ENCODE peak calls at places on chromosomes 13 and 19, in nine cellular contexts. N is left ventricle myocardium inferior, E is Caco-2, S is astrocyte of the spinal cord, B is esophagus muscularis mucosa, D is pancreas, Q is glutamatergic neuron, R is heart right ventricle, W is mucosa of descending colon. T is an unnamed sample.

GRCh38 chr13:76620036-76620435 is 266.2 kb downstream of the KCTD12 start:
- DNase-seq in N (no peak), E (no peak), S (peak), B (no peak), D (no peak), Q (no peak), R (no peak), W (no peak), T (no peak)

GRCh38 chr19:13986348-13986904 is 19.7 kb downstream of the RFX1 start:
- DNase-seq in N (peak), E (no peak), S (peak), B (peak), D (peak), Q (peak), R (peak), W (peak), T (peak)

GRCh38 chr19:12202250-12202649 is 39.4 kb downstream of the ZNF136 start:
- DNase-seq in N (peak), E (peak), S (no peak), B (no peak), D (peak), Q (peak), R (peak), W (peak), T (peak)

GRCh38 chr13:47408546-47409319 is 511.9 kb upstream of the HTR2A start:
- DNase-seq in N (no peak), E (no peak), S (no peak), B (no peak), D (no peak), Q (no peak), R (no peak), W (no peak), T (no peak)

GRCh38 chr19:10780368-10780767 is 55.6 kb downstream of the TMED1 start:
- DNase-seq in N (no peak), E (no peak), S (peak), B (no peak), D (no peak), Q (no peak), R (no peak), W (no peak), T (no peak)

GRCh38 chr13:91722267-91722884 is 324.0 kb downstream of the GPC5 start:
- DNase-seq in N (no peak), E (peak), S (peak), B (no peak), D (no peak), Q (no peak), R (no peak), W (no peak), T (no peak)

GRCh38 chr13:38872693-38873092 is 117.9 kb downstream of the STOML3 start:
- DNase-seq in N (no peak), E (peak), S (peak), B (no peak), D (peak), Q (peak), R (peak), W (no peak), T (peak)

GRCh38 chr19:31296741-31297390 is 52.4 kb downstream of the TSHZ3 start:
- DNase-seq in N (no peak), E (no peak), S (no peak), B (no peak), D (no peak), Q (peak), R (no peak), W (no peak), T (no peak)

GRCh38 chr19:32599736-32600157 is 18.8 kb downstream of the PDCD5 start:
- DNase-seq in N (no peak), E (peak), S (peak), B (no peak), D (no peak), Q (no peak), R (no peak), W (no peak), T (no peak)

GRCh38 chr13:51764184-51765141 is 39.5 kb downstream of the DHRS12 start:
- DNase-seq in N (peak), E (no peak), S (peak), B (peak), D (peak), Q (peak), R (peak), W (peak), T (no peak)

GRCh38 chr13:39596685-39597084 is 6.3 kb downstream of the LHFPL6 start:
- DNase-seq in N (no peak), E (no peak), S (no peak), B (no peak), D (no peak), Q (no peak), R (no peak), W (no peak), T (no peak)

GRCh38 chr13:103062079-103062478 is 4.1 kb downstream of the SLC10A2 start:
- DNase-seq in N (no peak), E (no peak), S (no peak), B (no peak), D (no peak), Q (no peak), R (no peak), W (no peak), T (no peak)

GRCh38 chr13:85197431-85197830 is 601.8 kb downstream of the SLITRK6 start:
- DNase-seq in N (no peak), E (no peak), S (no peak), B (no peak), D (no peak), Q (no peak), R (no peak), W (no peak), T (no peak)

GRCh38 chr13:49690133-49690989 is 925 bp downstream of the EBPL start:
- DNase-seq in N (no peak), E (peak), S (peak), B (no peak), D (peak), Q (no peak), R (no peak), W (no peak), T (no peak)

GRCh38 chr13:74869846-74870245 is 612.1 kb downstream of the TBC1D4 start:
- DNase-seq in N (no peak), E (no peak), S (no peak), B (no peak), D (no peak), Q (no peak), R (no peak), W (no peak), T (no peak)

GRCh38 chr13:24134772-24135171 is 25.7 kb upstream of the SPATA13 start:
- DNase-seq in N (no peak), E (no peak), S (no peak), B (no peak), D (no peak), Q (no peak), R (no peak), W (no peak), T (no peak)

GRCh38 chr13:29596064-29596418 is 553 bp upstream of the SLC7A1 start:
- DNase-seq in N (no peak), E (no peak), S (no peak), B (no peak), D (no peak), Q (no peak), R (no peak), W (no peak), T (no peak)

GRCh38 chr19:23049256-23049655 is 46.3 kb upstream of the ZNF728 start:
- DNase-seq in N (no peak), E (no peak), S (no peak), B (no peak), D (no peak), Q (no peak), R (no peak), W (no peak), T (no peak)

GRCh38 chr13:36163809-36164308 is 32.7 kb upstream of the DCLK1 start:
- DNase-seq in N (peak), E (no peak), S (peak), B (peak), D (peak), Q (peak), R (peak), W (no peak), T (no peak)

GRCh38 chr13:59043016-59043415 is 1120.7 kb downstream of the DIAPH3 start:
- DNase-seq in N (no peak), E (no peak), S (peak), B (no peak), D (no peak), Q (no peak), R (no peak), W (no peak), T (no peak)

GRCh38 chr13:33639158-33639557 is 178.8 kb upstream of the RFC3 start:
- DNase-seq in N (no peak), E (peak), S (no peak), B (no peak), D (no peak), Q (no peak), R (no peak), W (no peak), T (no peak)

GRCh38 chr13:48496796-48497195 is 36.1 kb downstream of the RCBTB2 start:
- DNase-seq in N (no peak), E (no peak), S (no peak), B (no peak), D (no peak), Q (no peak), R (no peak), W (no peak), T (no peak)

GRCh38 chr13:30338331-30338851 is 31.0 kb upstream of the KATNAL1 start:
- DNase-seq in N (no peak), E (no peak), S (no peak), B (peak), D (no peak), Q (no peak), R (no peak), W (no peak), T (no peak)

GRCh38 chr19:37953576-37954303 is 46.7 kb downstream of the SIPA1L3 start:
- DNase-seq in N (no peak), E (no peak), S (peak), B (no peak), D (no peak), Q (no peak), R (no peak), W (no peak), T (no peak)

GRCh38 chr19:56271096-56271495 is 1.5 kb upstream of the EDDM13 start:
- DNase-seq in N (no peak), E (no peak), S (no peak), B (no peak), D (no peak), Q (no peak), R (no peak), W (no peak), T (no peak)

GRCh38 chr19:34639491-34640085 is 37.4 kb downstream of the SCGB2B2 start:
- DNase-seq in N (no peak), E (peak), S (peak), B (no peak), D (peak), Q (peak), R (no peak), W (no peak), T (peak)

GRCh38 chr19:46610851-46611770 is 10.0 kb downstream of the CALM3 start:
- DNase-seq in N (peak), E (no peak), S (peak), B (no peak), D (no peak), Q (no peak), R (no peak), W (peak), T (no peak)

GRCh38 chr19:11479470-11480080 is 1.3 kb downstream of the ELAVL3 start:
- DNase-seq in N (peak), E (peak), S (no peak), B (no peak), D (peak), Q (peak), R (peak), W (peak), T (peak)

GRCh38 chr19:45440873-45441654 is 17.3 kb upstream of the ERCC1 start:
- DNase-seq in N (no peak), E (peak), S (peak), B (no peak), D (no peak), Q (no peak), R (no peak), W (no peak), T (peak)

GRCh38 chr19:6210721-6211600 is 68.8 kb downstream of the MLLT1 start:
- DNase-seq in N (no peak), E (no peak), S (no peak), B (no peak), D (no peak), Q (no peak), R (no peak), W (peak), T (no peak)

GRCh38 chr13:110916671-110917142 is 1.8 kb upstream of the ANKRD10 start:
- DNase-seq in N (no peak), E (no peak), S (peak), B (no peak), D (no peak), Q (no peak), R (no peak), W (no peak), T (no peak)

GRCh38 chr19:9431475-9431874 is 3.9 kb downstream of the ZNF266 start:
- DNase-seq in N (peak), E (no peak), S (peak), B (no peak), D (no peak), Q (peak), R (peak), W (peak), T (peak)

GRCh38 chr19:16495982-16496612 is at the start of the genes C19orf44 and CALR3:
- DNase-seq in N (peak), E (peak), S (peak), B (peak), D (peak), Q (peak), R (peak), W (peak), T (peak)
- TF ChIP-seq CTCF in N (peak), E (no peak), S (no peak), B (peak), D (peak), Q (no peak), R (peak), W (no peak), T (no peak)

GRCh38 chr13:26973281-26973680 is 198.3 kb downstream of the USP12 start:
- DNase-seq in N (no peak), E (no peak), S (no peak), B (no peak), D (no peak), Q (no peak), R (no peak), W (no peak), T (no peak)

GRCh38 chr13:26968431-26969335 is 202.9 kb downstream of the USP12 start:
- DNase-seq in N (no peak), E (peak), S (no peak), B (no peak), D (peak), Q (peak), R (no peak), W (peak), T (no peak)

GRCh38 chr13:26973946-26974345 is 197.7 kb downstream of the USP12 start:
- DNase-seq in N (no peak), E (peak), S (no peak), B (no peak), D (no peak), Q (no peak), R (no peak), W (no peak), T (no peak)

GRCh38 chr13:26976336-26976735 is 195.3 kb downstream of the USP12 start:
- DNase-seq in N (no peak), E (no peak), S (no peak), B (no peak), D (no peak), Q (no peak), R (no peak), W (no peak), T (no peak)

GRCh38 chr13:26971990-26972888 is 199.4 kb downstream of the USP12 start:
- DNase-seq in N (no peak), E (peak), S (peak), B (no peak), D (peak), Q (no peak), R (no peak), W (peak), T (peak)
- TF ChIP-seq CTCF in N (peak), E (peak), S (peak), B (peak), D (peak), Q (no peak), R (peak), W (peak), T (peak)

GRCh38 chr19:29965529-29965928 is 23.5 kb downstream of the URI1 start:
- DNase-seq in N (no peak), E (no peak), S (peak), B (no peak), D (no peak), Q (no peak), R (no peak), W (no peak), T (no peak)

GRCh38 chr19:29963576-29963975 is 21.5 kb downstream of the URI1 start:
- DNase-seq in N (no peak), E (no peak), S (no peak), B (no peak), D (no peak), Q (no peak), R (no peak), W (no peak), T (no peak)

GRCh38 chr19:29964171-29964570 is 22.1 kb downstream of the URI1 start:
- DNase-seq in N (no peak), E (no peak), S (no peak), B (no peak), D (no peak), Q (no peak), R (no peak), W (no peak), T (no peak)

GRCh38 chr19:29967623-29968022 is 25.6 kb downstream of the URI1 start:
- DNase-seq in N (no peak), E (no peak), S (peak), B (no peak), D (no peak), Q (no peak), R (no peak), W (no peak), T (no peak)

GRCh38 chr19:29966594-29967249 is 24.7 kb downstream of the URI1 start:
- DNase-seq in N (no peak), E (no peak), S (peak), B (no peak), D (no peak), Q (no peak), R (no peak), W (no peak), T (no peak)
- TF ChIP-seq CTCF in N (no peak), E (peak), S (peak), B (peak), D (no peak), Q (peak), R (peak), W (no peak), T (peak)

DNA sequence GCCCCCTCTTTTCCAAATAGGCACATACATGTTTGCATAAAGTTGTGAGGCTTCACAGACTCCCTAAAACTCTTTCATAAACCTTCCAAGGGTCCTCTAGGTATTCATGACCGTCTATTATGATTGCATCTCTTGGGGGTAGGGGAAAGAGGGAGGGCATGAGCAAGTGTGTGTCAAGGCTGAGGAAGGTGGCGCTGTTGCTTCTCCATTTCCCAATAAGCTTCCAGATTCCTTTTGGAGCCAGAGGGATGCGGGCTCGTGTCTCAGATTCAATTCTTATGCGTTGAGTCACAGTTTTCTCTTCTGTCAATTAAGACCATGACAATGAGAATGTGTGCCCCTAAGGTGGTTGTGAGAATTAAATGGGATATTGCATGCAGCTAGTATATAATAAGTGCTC is 51.0 kb upstream of the CYP2A7 start:
- DNase-seq in N (no peak), E (no peak), S (no peak), B (no peak), D (no peak), Q (no peak), R (no peak), W (no peak), T (peak)
- TF ChIP-seq CTCF in N (no peak), E (no peak), S (no peak), B (no peak), D (no peak), Q (no peak), R (no peak), W (no peak), T (peak)

GRCh38 chr19:43738780-43739211 is 16.0 kb downstream of the SMG9 start:
- DNase-seq in N (no peak), E (no peak), S (no peak), B (no peak), D (no peak), Q (no peak), R (no peak), W (peak), T (no peak)
- TF ChIP-seq CTCF in N (no peak), E (no peak), S (no peak), B (no peak), D (no peak), Q (no peak), R (no peak), W (no peak), T (no peak)

GRCh38 chr19:57473646-57474045 is 3.7 kb downstream of the ZNF772 start:
- DNase-seq in N (no peak), E (no peak), S (peak), B (no peak), D (no peak), Q (no peak), R (no peak), W (no peak), T (no peak)

DNA sequence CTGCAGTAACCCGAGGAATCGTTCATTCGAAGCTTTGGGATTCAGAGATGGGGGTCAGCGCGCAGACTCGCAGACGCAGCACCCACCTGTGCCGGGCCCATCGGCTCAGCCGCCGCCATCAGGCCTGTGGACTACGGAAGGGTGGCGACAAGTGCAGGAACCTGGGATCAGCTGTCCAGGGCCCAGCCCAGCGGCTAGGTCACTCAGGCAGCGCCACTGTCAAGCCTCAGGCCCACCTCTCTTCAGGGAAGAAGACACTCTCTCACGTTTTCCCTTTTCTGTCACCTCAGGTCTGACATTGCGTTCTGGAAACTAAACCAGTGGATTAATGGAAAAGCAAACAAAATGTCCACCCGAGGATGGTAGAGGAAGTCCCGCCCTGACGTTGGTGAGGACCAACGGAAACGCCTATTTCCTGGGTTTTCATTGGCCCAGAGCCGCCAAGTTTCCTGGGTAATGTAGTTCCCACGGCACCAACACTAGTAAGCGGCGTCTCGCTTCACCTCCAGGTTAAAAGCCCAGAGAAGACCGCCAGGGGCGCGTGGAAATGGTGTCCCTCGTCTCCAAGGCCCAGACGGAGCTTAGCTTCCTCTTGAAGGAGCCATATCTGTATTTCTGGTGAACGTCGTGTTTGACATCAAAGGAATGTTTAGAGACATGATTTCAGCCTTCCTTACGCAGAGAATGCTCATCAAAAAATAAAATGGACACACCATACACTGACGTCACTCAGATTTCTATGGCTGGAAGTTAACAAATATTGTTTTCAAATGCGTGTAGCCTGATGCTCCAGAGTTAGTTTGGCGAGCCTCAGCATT is at the start of gene ZNF772:
- DNase-seq in N (peak), E (peak), S (peak), B (peak), D (peak), Q (peak), R (peak), W (peak), T (peak)
- TF ChIP-seq CTCF in N (peak), E (peak), S (peak), B (peak), D (peak), Q (peak), R (peak), W (no peak), T (peak)

GRCh38 chr13:27991881-27992280 is 3.4 kb upstream of the URAD start:
- DNase-seq in N (no peak), E (no peak), S (no peak), B (no peak), D (no peak), Q (no peak), R (no peak), W (no peak), T (no peak)

GRCh38 chr13:27985600-27985999 is 2.9 kb downstream of the URAD start:
- DNase-seq in N (no peak), E (no peak), S (no peak), B (no peak), D (no peak), Q (no peak), R (no peak), W (no peak), T (no peak)

GRCh38 chr13:27988520-27988919 is at the start of gene URAD:
- DNase-seq in N (no peak), E (peak), S (no peak), B (no peak), D (no peak), Q (no peak), R (no peak), W (no peak), T (no peak)
- TF ChIP-seq CTCF in N (no peak), E (no peak), S (no peak), B (no peak), D (no peak), Q (no peak), R (no peak), W (no peak), T (no peak)

GRCh38 chr13:34701919-34702318 is 240.2 kb upstream of the NBEA start:
- DNase-seq in N (no peak), E (no peak), S (no peak), B (no peak), D (no peak), Q (no peak), R (no peak), W (no peak), T (no peak)
- TF ChIP-seq CTCF in N (no peak), E (no peak), S (no peak), B (no peak), D (no peak), Q (no peak), R (no peak), W (no peak), T (no peak)

T was measured in H9.